ENCODE peak calls at places on chromosomes 16 and 17, in eight cellular contexts. E, F, N, Y, B, O, X and A are unnamed samples.

GRCh38 chr17:73690581-73691135 is 46.4 kb upstream of the SDK2 start:
- DNase-seq in E (no peak), F (no peak), N (no peak), Y (no peak), B (no peak), O (no peak), X (no peak), A (no peak)

GRCh38 chr17:61260061-61260797 is 139.4 kb upstream of the TBX2 start:
- DNase-seq in E (no peak), F (no peak), N (no peak), Y (no peak), B (no peak), O (no peak), X (no peak), A (no peak)

GRCh38 chr16:86534779-86535605 is 20.0 kb downstream of the MTHFSD start:
- DNase-seq in E (no peak), F (peak; percentile 74), N (no peak), Y (no peak), B (no peak), O (no peak), X (no peak), A (no peak)

GRCh38 chr17:19567216-19568015 is 33.8 kb downstream of the SLC47A1 start:
- DNase-seq in E (no peak), F (no peak), N (no peak), Y (no peak), B (no peak), O (no peak), X (peak; percentile 33), A (no peak)

GRCh38 chr16:12257926-12258561 is 281.5 kb downstream of the SNX29 start:
- DNase-seq in E (no peak), F (no peak), N (peak; percentile 71), Y (no peak), B (no peak), O (no peak), X (no peak), A (no peak)

GRCh38 chr16:74297296-74297665 is 667 bp downstream of the PSMD7 start:
- DNase-seq in E (peak; percentile 65), F (peak; percentile 44), N (peak; percentile 35), Y (no peak), B (no peak), O (peak; percentile 14), X (no peak), A (no peak)

GRCh38 chr16:59067207-59067606 is 333.1 kb upstream of the GOT2 start:
- DNase-seq in E (no peak), F (no peak), N (no peak), Y (no peak), B (no peak), O (no peak), X (no peak), A (no peak)

GRCh38 chr17:17907469-17907868 is 64.7 kb downstream of the TOM1L2 start:
- DNase-seq in E (no peak), F (no peak), N (no peak), Y (no peak), B (no peak), O (no peak), X (no peak), A (no peak)

GRCh38 chr16:5034167-5034523 is 410 bp upstream of the NAGPA start:
- DNase-seq in E (no peak), F (no peak), N (no peak), Y (no peak), B (no peak), O (no peak), X (no peak), A (no peak)

GRCh38 chr17:75475144-75475835 is 18.9 kb downstream of the TMEM94 start:
- DNase-seq in E (no peak), F (no peak), N (no peak), Y (no peak), B (no peak), O (no peak), X (no peak), A (no peak)

GRCh38 chr16:81591538-81591870 is 146.9 kb downstream of the CMIP start:
- DNase-seq in E (no peak), F (no peak), N (no peak), Y (no peak), B (no peak), O (no peak), X (no peak), A (no peak)
- H3K27ac ChIP-seq in E (no peak overlapping the region), F (no peak overlapping the region), N (no peak overlapping the region), Y (no peak overlapping the region), B (no peak overlapping the region), O (no peak overlapping the region), X (no peak overlapping the region), A (no peak overlapping the region)

GRCh38 chr17:80868022-80868609 is 123.5 kb upstream of the CHMP6 start:
- DNase-seq in E (no peak), F (no peak), N (no peak), Y (no peak), B (no peak), O (no peak), X (no peak), A (no peak)

GRCh38 chr17:80862978-80863377 is 128.7 kb upstream of the CHMP6 start:
- DNase-seq in E (no peak), F (no peak), N (no peak), Y (no peak), B (no peak), O (no peak), X (no peak), A (no peak)

GRCh38 chr17:80863626-80864025 is 128.0 kb upstream of the CHMP6 start:
- DNase-seq in E (no peak), F (no peak), N (no peak), Y (no peak), B (no peak), O (no peak), X (no peak), A (no peak)

GRCh38 chr17:80864751-80865150 is 126.9 kb upstream of the CHMP6 start:
- DNase-seq in E (no peak), F (no peak), N (no peak), Y (no peak), B (no peak), O (no peak), X (no peak), A (no peak)

DNA sequence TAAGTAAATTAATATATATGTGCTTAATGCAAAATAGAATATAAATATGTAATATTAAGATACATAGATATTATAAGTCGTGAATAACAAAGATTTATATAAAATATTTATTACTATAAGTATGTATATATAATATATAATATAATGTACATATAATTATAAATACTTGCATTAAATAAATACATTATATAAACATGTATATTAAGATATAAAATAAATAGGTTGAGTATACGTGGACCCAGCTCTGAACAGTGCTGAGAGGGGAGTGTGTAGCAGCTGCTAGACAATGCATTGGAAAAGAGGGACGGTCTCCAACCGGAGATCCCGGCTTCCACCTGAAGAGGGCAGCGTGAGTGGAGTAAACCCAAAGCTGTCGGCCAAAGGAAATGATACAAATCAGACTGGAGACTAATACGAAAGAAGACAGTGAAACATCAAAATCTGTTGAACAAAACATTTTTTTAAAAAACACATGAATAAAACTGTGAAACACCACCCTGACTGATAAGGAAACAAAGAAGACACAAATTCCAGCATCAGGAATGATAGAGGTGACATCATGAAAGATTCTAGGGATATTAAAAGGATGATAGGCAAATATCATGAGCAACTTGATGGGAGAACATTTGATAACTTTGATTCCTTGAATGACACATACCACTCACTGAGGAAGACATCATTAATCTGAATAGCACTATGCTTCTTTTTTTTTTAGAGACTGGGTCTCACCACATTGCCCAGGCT is 125.4 kb upstream of the CHMP6 start:
- DNase-seq in E (no peak), F (peak; percentile 77), N (peak; percentile 72), Y (peak; percentile 62), B (peak; percentile 63), O (peak; percentile 24), X (no peak), A (peak; percentile 24)
- TF ChIP-seq CTCF in E (peak; percentile 77), F (peak; percentile 75), N (peak; percentile 71), Y (peak; percentile 63), B (peak; percentile 74), O (no peak), X (peak; percentile 46), A (peak; percentile 88)

DNA sequence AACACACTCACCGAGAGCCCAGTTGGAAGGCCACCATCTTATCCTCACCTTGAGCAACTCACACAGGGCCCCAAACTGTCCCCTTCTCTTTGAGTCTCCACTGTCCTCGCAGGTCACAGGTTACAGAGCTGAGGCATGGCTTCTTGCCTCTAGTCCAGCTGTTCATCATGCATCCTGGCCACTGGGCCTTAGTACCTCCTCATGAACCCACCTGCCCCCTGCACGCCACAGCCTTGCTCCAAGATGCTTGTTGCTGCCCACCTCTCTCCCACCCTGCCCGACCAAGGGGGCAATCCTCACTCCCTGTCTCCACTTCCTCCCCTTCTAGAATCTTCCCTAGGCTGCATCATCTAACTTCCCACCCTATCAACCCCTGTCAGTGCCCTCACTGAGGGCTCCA is 17.1 kb downstream of the CDH5 start:
- DNase-seq in E (no peak), F (no peak), N (no peak), Y (no peak), B (no peak), O (no peak), X (no peak), A (no peak)
- H3K27ac ChIP-seq in E (peak overlapping the region; percentile 52), F (no peak overlapping the region), N (no peak overlapping the region), Y (peak overlapping the region; percentile 74), B (peak overlapping the region; percentile 89), O (no peak overlapping the region), X (peak overlapping the region; percentile 82), A (peak overlapping the region; percentile 42)

GRCh38 chr17:50203589-50204345 is 2.3 kb upstream of the COL1A1 start:
- DNase-seq in E (peak; percentile 74), F (no peak), N (no peak), Y (no peak), B (no peak), O (no peak), X (no peak), A (peak; percentile 89)

GRCh38 chr17:50201226-50201854 is at the start of gene COL1A1:
- DNase-seq in E (peak; percentile 91), F (no peak), N (peak; percentile 73), Y (peak; percentile 72), B (peak; percentile 74), O (no peak), X (peak; percentile 88), A (no peak)

GRCh38 chr17:50205111-50205821 is 3.8 kb upstream of the COL1A1 start:
- DNase-seq in E (no peak), F (no peak), N (no peak), Y (peak; percentile 9), B (peak; percentile 58), O (no peak), X (no peak), A (no peak)

GRCh38 chr17:50204431-50204830 is 3.0 kb upstream of the COL1A1 start:
- DNase-seq in E (peak; percentile 43), F (no peak), N (no peak), Y (peak; percentile 1), B (no peak), O (no peak), X (no peak), A (no peak)

DNA sequence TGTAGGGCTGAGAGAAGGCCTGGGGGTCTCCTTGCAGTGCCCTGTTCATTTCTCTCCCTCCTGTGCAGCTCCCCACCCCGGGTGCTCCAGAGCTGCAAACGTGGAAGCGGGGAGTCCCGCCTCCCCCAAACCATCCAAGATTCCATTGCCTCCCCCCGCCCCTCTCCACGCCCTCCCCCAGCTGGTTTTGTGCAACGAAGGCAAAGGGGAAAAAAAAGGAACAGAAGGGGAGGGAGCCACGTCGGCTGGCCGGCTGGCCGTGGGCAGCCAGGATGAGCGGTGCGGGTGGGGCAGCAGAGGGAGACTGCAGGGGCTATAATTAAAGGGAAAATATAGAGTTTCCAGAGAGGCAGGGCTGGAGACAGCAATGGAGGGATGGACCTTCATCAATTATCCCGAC is 1.7 kb upstream of the COL1A1 start:
- DNase-seq in E (peak; percentile 75), F (no peak), N (no peak), Y (no peak), B (no peak), O (no peak), X (peak; percentile 69), A (no peak)
- TF ChIP-seq CTCF in E (no peak), F (no peak), N (no peak), Y (no peak), B (no peak), O (no peak), X (no peak), A (no peak)